ENCODE peak calls at places on chromosome 9, in nine cellular contexts. L is CD8-positive, alpha-beta T cell; H is GM23338; M is RWPE2; X is mesenchymal stem cell; D is neuronal stem cell; A is right atrium auricular region; F is cardiac muscle cell; B is vagina. J is an unnamed sample.

GRCh38 chr9:20532584-20532983 is 89.7 kb downstream of the MLLT3 start:
- DNase-seq in L (no peak), H (no peak), M (no peak), X (no peak), D (no peak), A (no peak), F (no peak), B (no peak), J (no peak)

GRCh38 chr9:129860653-129861446 is 25.6 kb downstream of the USP20 start:
- DNase-seq in L (no peak), H (no peak), M (no peak), X (no peak), D (no peak), A (no peak), F (no peak), B (no peak), J (no peak)

GRCh38 chr9:124190761-124191160 is 67.0 kb upstream of the NEK6 start:
- DNase-seq in L (no peak), H (no peak), M (no peak), X (no peak), D (no peak), A (peak), F (no peak), B (no peak), J (no peak)

GRCh38 chr9:86485359-86485758 is 131.1 kb upstream of the TUT7 start:
- DNase-seq in L (no peak), H (no peak), M (no peak), X (no peak), D (no peak), A (no peak), F (no peak), B (no peak), J (no peak)

GRCh38 chr9:91187965-91188344 is 173.8 kb downstream of the AUH start:
- DNase-seq in L (no peak), H (no peak), M (no peak), X (no peak), D (no peak), A (peak), F (peak), B (peak), J (no peak)

GRCh38 chr9:81619353-81620008 is 69.9 kb downstream of the TLE1 start:
- DNase-seq in L (no peak), H (no peak), M (no peak), X (peak), D (no peak), A (no peak), F (peak), B (no peak), J (no peak)

GRCh38 chr9:97243606-97244005 is 63.9 kb upstream of the CCDC180 start:
- DNase-seq in L (no peak), H (no peak), M (no peak), X (no peak), D (no peak), A (no peak), F (no peak), B (no peak), J (no peak)

GRCh38 chr9:74543145-74543544 is 46.0 kb downstream of the RORB start:
- DNase-seq in L (no peak), H (no peak), M (no peak), X (no peak), D (no peak), A (no peak), F (no peak), B (no peak), J (no peak)

GRCh38 chr9:136114606-136115005 is 4.1 kb downstream of the TMEM250 start:
- DNase-seq in L (no peak), H (no peak), M (no peak), X (no peak), D (no peak), A (no peak), F (no peak), B (no peak), J (no peak)

GRCh38 chr9:136110082-136111061 is 8.3 kb downstream of the TMEM250 start:
- DNase-seq in L (no peak), H (peak), M (no peak), X (peak), D (no peak), A (no peak), F (peak), B (no peak), J (peak)

GRCh38 chr9:136111910-136112309 is 6.8 kb downstream of the TMEM250 start:
- DNase-seq in L (no peak), H (no peak), M (no peak), X (no peak), D (no peak), A (no peak), F (no peak), B (no peak), J (no peak)

GRCh38 chr9:136111190-136111589 is 7.5 kb downstream of the TMEM250 start:
- DNase-seq in L (no peak), H (no peak), M (no peak), X (no peak), D (no peak), A (no peak), F (no peak), B (no peak), J (no peak)

DNA sequence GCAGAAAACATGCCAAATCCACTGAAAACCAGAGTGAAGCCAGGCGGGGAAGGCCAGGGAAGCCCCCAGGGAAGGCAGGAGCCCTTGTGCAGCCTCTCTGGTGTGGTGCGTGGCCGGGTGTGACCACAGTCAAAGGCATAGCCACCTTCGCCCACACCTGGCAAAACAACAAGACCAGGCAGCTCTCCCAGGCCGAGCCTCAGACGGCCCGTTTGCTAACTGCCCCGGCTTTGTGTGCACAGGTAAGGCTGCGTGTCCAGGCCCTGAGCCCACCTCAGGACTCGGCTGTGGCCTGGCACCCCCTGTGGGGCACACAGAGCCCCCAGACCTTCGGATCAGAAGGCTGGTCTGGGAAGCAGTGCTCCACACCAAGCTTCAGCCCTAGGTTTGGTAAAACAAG is 6.1 kb downstream of the TMEM250 start:
- DNase-seq in L (no peak), H (no peak), M (no peak), X (no peak), D (no peak), A (no peak), F (no peak), B (no peak), J (no peak)
- H3K27ac ChIP-seq in L (peak), H (no peak), M (no peak), X (no peak), D (no peak), A (no peak), F (no peak), B (no peak), J (no peak)

GRCh38 chr9:110029815-110030480 is 178.0 kb downstream of the C9orf152 start:
- DNase-seq in L (no peak), H (no peak), M (no peak), X (no peak), D (no peak), A (no peak), F (no peak), B (no peak), J (no peak)

GRCh38 chr9:110030632-110031031 is 177.3 kb downstream of the C9orf152 start:
- DNase-seq in L (no peak), H (no peak), M (no peak), X (peak), D (no peak), A (no peak), F (peak), B (no peak), J (no peak)

GRCh38 chr9:110029422-110029814 is 178.5 kb downstream of the C9orf152 start:
- DNase-seq in L (no peak), H (no peak), M (no peak), X (peak), D (no peak), A (peak), F (peak), B (no peak), J (no peak)

GRCh38 chr9:110033869-110034268 is 174.1 kb downstream of the C9orf152 start:
- DNase-seq in L (no peak), H (peak), M (no peak), X (no peak), D (no peak), A (no peak), F (no peak), B (no peak), J (no peak)

DNA sequence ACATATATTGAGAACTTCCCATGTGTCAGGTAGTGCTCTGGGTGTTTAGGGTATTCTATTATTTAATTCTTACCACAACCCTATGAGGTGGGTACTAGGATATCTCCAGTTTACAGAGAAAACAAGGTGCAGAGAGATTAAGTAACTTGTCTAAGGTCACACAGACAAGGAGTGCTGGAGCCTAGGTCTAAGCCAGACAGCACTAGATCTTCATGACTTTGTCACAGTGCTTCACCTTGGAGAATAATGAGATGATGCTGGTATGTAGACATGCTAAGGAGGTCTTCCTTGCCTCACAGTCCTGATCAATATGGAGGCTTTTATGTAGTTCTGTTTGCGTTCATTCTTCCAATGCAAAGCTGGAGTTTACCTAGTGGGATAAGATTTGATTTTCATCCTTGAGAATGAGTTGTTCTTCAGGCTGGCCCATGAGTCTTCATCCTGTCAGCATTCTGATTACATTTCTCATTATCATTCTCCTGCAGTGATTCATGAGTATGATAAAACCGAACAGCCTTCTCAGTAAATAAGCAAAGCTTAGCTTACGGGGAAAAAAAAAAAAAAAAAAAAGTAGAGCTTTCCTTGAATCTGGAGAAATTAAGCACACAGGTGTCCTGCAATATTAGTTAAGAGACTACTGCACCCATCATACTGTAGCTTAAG is 176.3 kb downstream of the C9orf152 start:
- DNase-seq in L (no peak), H (no peak), M (no peak), X (peak), D (no peak), A (no peak), F (peak), B (no peak), J (no peak)
- H3K27ac ChIP-seq in L (no peak), H (no peak), M (peak), X (peak), D (no peak), A (no peak), F (no peak), B (no peak), J (no peak)

DNA sequence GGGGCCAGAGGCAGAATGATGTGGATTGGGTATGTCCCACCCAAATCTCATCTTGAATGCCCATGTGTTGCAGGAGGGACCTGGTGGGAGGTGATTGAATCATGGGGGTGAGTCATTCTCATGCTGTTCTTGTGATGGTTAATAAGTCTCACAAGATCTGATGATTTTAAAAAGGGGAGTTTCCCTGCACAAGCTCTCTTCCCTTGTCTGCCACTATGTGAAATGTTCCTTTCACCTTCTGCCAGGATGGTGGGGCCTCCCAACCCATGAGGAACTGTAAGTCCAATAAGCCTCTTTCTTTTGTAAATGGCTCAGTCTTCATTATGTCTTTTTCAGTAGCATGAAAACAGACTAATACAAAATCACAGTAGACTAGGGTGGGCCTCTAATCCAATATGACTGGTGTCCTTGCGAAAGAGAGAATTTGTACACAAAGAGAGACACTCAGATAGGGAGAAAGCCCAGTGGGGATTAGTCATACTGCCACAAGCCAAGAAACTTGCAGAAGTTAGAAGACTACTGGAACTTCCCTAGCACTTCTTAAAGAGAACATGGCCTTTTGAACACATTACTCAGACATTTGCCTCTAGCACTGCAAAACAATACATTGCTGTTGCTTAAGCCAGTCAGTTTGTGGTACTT is 68.4 kb downstream of the ANXA1 start:
- DNase-seq in L (no peak), H (no peak), M (no peak), X (peak), D (no peak), A (no peak), F (peak), B (no peak), J (no peak)
- H3K27ac ChIP-seq in L (no peak), H (no peak), M (no peak), X (no peak), D (no peak), A (no peak), F (no peak), B (no peak), J (no peak)

GRCh38 chr9:72554221-72554641 is 32.8 kb downstream of the TMC1 start:
- DNase-seq in L (no peak), H (no peak), M (no peak), X (peak), D (no peak), A (no peak), F (peak), B (peak), J (no peak)
- H3K27ac ChIP-seq in L (no peak), H (no peak), M (peak), X (peak), D (no peak), A (no peak), F (no peak), B (peak), J (no peak)

GRCh38 chr9:88738708-88739107 is 203.7 kb downstream of the NXNL2 start:
- DNase-seq in L (no peak), H (no peak), M (no peak), X (peak), D (no peak), A (no peak), F (peak), B (no peak), J (no peak)
- H3K27ac ChIP-seq in L (no peak), H (no peak), M (no peak), X (no peak), D (no peak), A (no peak), F (no peak), B (no peak), J (no peak)

DNA sequence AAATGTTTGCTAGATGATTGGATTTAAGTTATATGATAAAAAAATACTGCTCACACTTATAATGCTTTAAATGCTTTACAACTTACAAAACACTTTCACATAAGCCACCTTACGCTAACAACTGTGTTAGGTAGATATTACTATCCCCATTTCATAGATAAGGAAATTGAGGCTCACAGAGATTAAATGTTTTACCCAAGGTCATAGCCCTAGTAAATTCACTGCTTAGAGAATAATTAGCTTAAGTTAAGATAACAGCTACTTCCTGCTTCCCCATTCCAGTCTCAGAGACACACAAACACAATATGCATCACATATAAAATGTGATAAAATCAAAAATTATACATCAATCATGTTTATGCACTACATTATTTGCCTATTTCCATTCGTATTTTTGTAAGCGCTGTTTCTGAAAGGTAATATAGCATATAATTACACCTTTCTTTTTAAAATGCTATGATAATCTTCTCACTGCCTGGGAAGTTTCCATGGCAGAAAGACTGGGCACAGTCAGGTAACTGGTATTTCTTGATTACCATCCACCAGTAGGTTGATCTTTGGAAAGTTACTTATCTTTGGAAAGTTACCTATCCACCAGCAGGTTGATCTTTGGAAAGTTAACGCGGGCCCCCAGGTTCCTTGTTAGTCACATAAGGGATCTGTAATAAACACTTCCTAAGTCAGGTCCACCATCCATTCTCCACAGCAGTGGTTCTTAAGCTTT is 101.1 kb downstream of the NFIB start:
- DNase-seq in L (no peak), H (no peak), M (no peak), X (no peak), D (no peak), A (no peak), F (no peak), B (no peak), J (no peak)
- H3K27ac ChIP-seq in L (no peak), H (no peak), M (peak), X (no peak), D (no peak), A (no peak), F (no peak), B (no peak), J (no peak)

GRCh38 chr9:105690742-105691141 is 3.6 kb upstream of the TMEM38B start:
- DNase-seq in L (no peak), H (peak), M (no peak), X (peak), D (no peak), A (no peak), F (peak), B (no peak), J (no peak)

GRCh38 chr9:105683688-105684275 is 10.6 kb upstream of the TMEM38B start:
- DNase-seq in L (no peak), H (no peak), M (no peak), X (no peak), D (no peak), A (no peak), F (no peak), B (peak), J (no peak)

GRCh38 chr9:105681724-105682123 is 12.6 kb upstream of the TMEM38B start:
- DNase-seq in L (no peak), H (no peak), M (no peak), X (peak), D (no peak), A (no peak), F (peak), B (peak), J (no peak)

GRCh38 chr9:105681313-105681712 is 13.0 kb upstream of the TMEM38B start:
- DNase-seq in L (no peak), H (no peak), M (no peak), X (no peak), D (no peak), A (no peak), F (no peak), B (peak), J (no peak)

DNA sequence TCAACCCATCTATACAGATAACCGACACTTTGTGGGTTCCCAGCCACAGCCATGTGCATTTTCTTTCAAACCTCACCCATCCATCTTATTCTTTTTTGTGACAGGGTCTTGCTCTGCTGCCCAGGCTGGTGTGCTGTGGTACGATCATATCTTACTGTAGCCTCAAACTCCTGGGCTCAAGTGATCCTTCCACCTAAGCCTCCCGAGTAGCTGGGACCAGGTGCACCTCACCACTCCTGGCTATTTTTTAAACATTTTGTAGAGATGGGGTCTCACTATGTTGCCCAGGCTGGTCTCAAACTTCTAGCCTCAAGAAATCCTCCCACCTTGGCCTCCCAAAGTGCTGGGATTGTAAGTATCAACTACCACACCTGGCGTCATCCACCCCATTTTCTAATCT is 7.4 kb upstream of the TMEM38B start:
- DNase-seq in L (no peak), H (no peak), M (no peak), X (no peak), D (no peak), A (no peak), F (no peak), B (no peak), J (no peak)
- H3K27ac ChIP-seq in L (no peak), H (no peak), M (no peak), X (no peak), D (no peak), A (no peak), F (no peak), B (no peak), J (no peak)

DNA sequence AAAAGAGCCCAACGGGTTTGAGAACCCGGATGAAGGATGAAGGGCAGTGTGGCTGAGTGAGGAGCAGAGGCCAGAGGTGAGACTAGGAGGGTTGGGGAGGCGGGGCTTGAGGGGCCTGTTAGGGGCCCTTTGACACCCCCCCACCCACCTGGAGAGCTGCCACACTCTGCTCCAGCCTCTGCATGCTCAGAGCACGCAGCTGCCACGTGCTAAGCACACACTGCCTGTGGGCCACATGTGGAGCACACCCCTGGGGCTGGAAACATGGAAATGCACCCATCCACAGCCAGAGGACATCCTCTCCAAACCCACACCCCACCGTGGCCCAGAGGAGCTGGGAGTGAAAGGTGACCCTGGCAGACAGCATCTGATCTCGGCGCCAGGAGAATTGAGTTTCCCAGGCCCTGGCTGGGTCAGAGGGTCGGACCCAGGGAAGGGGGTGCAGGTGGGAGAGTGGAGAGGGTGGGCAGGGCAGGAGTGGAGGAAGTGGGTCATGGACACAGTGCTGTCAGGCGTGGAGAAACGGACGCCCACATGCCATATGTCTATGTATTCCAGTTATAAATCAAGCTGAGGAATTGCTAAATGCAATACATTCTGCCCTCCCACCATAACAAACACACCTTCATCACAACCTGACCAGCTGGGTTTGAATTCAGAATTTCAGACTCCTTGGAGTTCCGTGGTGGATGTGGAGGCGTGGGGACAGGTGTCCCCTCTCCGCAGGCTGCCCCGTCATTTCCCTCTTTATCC is 5.9 kb downstream of the DNM1 start:
- DNase-seq in L (no peak), H (no peak), M (no peak), X (no peak), D (no peak), A (no peak), F (no peak), B (no peak), J (no peak)
- H3K27ac ChIP-seq in L (no peak), H (no peak), M (no peak), X (no peak), D (no peak), A (no peak), F (no peak), B (peak), J (no peak)

GRCh38 chr9:127035423-127035822 is 87.0 kb downstream of the ANGPTL2 start:
- DNase-seq in L (no peak), H (no peak), M (no peak), X (peak), D (no peak), A (peak), F (peak), B (no peak), J (peak)
- H3K27ac ChIP-seq in L (no peak), H (no peak), M (no peak), X (no peak), D (no peak), A (peak), F (no peak), B (peak), J (no peak)